ENCODE peak calls at places on chromosomes 16 and 17, in five cellular contexts. Q is Ammon's horn; I is stimulated activated CD4-positive, alpha-beta T cell treated with anti-CD3 and anti-CD28 coated beads, Interleukin-1b, Interleukin-23, amount 100 ng/mL, for 24 hours; V is T-helper 17 cell; F is naive thymus-derived CD8-positive, alpha-beta T cell. D is an unnamed sample.

GRCh38 chr17:9763643-9764042 is 27.7 kb downstream of the DHRS7C start:
- DNase-seq in F (no peak), V (no peak), Q (no peak), I (no peak), D (no peak)

GRCh38 chr17:12637015-12637414 is 28.7 kb upstream of the MYOCD start:
- DNase-seq in Q (no peak), I (no peak), V (no peak), F (no peak), D (no peak)

GRCh38 chr17:49028271-49028670 is 31.1 kb downstream of the IGF2BP1 start:
- DNase-seq in I (no peak), Q (no peak), F (no peak), V (no peak), D (no peak)

GRCh38 chr17:65103896-65104295 is 33.3 kb upstream of the RGS9 start:
- DNase-seq in I (no peak), Q (no peak), V (no peak), F (no peak), D (no peak)

GRCh38 chr16:66924527-66925321 is 611 bp downstream of the RRAD start:
- DNase-seq in I (peak; percentile 28), V (peak; percentile 26), F (no peak), Q (no peak), D (no peak)

GRCh38 chr17:78725448-78726021 is 56.5 kb downstream of the CYTH1 start:
- DNase-seq in I (no peak), Q (no peak), F (no peak), V (no peak), D (no peak)

GRCh38 chr16:79163666-79164377 is 436.7 kb downstream of the MAF start:
- DNase-seq in F (no peak), V (no peak), Q (peak; percentile 47), I (no peak), D (no peak)

GRCh38 chr17:80119271-80119791 is 17.9 kb downstream of the GAA start:
- DNase-seq in V (no peak), F (no peak), Q (no peak), I (no peak), D (no peak)

GRCh38 chr17:15348030-15348429 is 6.6 kb upstream of the TEKT3 start:
- DNase-seq in V (no peak), F (no peak), Q (no peak), I (no peak), D (no peak)

GRCh38 chr17:81094744-81095607 is 60.0 kb downstream of the BAIAP2 start:
- DNase-seq in F (peak; percentile 92), V (peak; percentile 85), Q (peak; percentile 91), I (peak; percentile 76), D (peak; percentile 86)

GRCh38 chr16:48435906-48436305 is 50.7 kb upstream of the SIAH1 start:
- DNase-seq in F (no peak), V (no peak), I (no peak), Q (no peak), D (no peak)

GRCh38 chr17:30375661-30376060 is 3.1 kb upstream of the CPD start:
- DNase-seq in I (no peak), F (no peak), V (no peak), Q (no peak), D (no peak)

GRCh38 chr16:50453446-50453845 is 84.7 kb upstream of the BRD7 start:
- DNase-seq in V (no peak), I (no peak), F (no peak), Q (no peak), D (no peak)

GRCh38 chr16:88784856-88785105 is 239 bp downstream of the PIEZO1 start:
- DNase-seq in Q (no peak), I (no peak), F (no peak), V (no peak), D (no peak)

GRCh38 chr16:6528217-6528616 is 804.4 kb upstream of the RBFOX1 start:
- DNase-seq in F (no peak), Q (no peak), V (no peak), I (no peak), D (no peak)

GRCh38 chr17:74453665-74454196 is 12.7 kb upstream of the CD300A start:
- DNase-seq in F (peak; percentile 84), V (peak; percentile 57), Q (no peak), I (peak; percentile 67), D (no peak)

GRCh38 chr16:29007865-29008593 is 23.2 kb downstream of the LAT start:
- DNase-seq in V (peak; percentile 38), I (peak; percentile 68), Q (peak; percentile 68), F (peak; percentile 88), D (peak; percentile 57)

GRCh38 chr16:85590506-85590832 is 22.7 kb upstream of the GSE1 start:
- DNase-seq in V (no peak), F (no peak), I (no peak), Q (no peak), D (no peak)

GRCh38 chr16:12801511-12802042 is 2.1 kb downstream of the CPPED1 start:
- DNase-seq in F (no peak), Q (peak; percentile 47), I (no peak), V (no peak), D (no peak)

GRCh38 chr16:24853830-24854229 is 8.1 kb downstream of the SLC5A11 start:
- DNase-seq in Q (peak; percentile 94), F (no peak), V (no peak), I (no peak), D (no peak)

GRCh38 chr16:55815320-55815719 is 17.6 kb downstream of the CES1 start:
- DNase-seq in V (no peak), I (no peak), Q (no peak), F (no peak), D (no peak)

GRCh38 chr16:65782537-65783290 is 583.8 kb upstream of the CDH5 start:
- DNase-seq in Q (peak; percentile 24), F (no peak), I (no peak), V (no peak), D (no peak)

GRCh38 chr17:45846223-45846622 is 1.5 kb downstream of the SPPL2C start:
- DNase-seq in Q (no peak), V (no peak), F (peak; percentile 53), I (no peak), D (no peak)

GRCh38 chr17:78038748-78039288 is 80.3 kb downstream of the TNRC6C start:
- DNase-seq in V (no peak), Q (no peak), I (no peak), F (no peak), D (no peak)

GRCh38 chr16:51880776-51881175 is 666.2 kb downstream of the TOX3 start:
- DNase-seq in F (no peak), V (no peak), I (no peak), Q (no peak), D (no peak)

GRCh38 chr17:48013876-48014602 is 23.6 kb downstream of the COPZ2 start:
- DNase-seq in I (no peak), V (no peak), Q (no peak), F (no peak), D (no peak)

GRCh38 chr17:42603318-42603717 is 5.9 kb downstream of the RETREG3 start:
- DNase-seq in V (no peak), Q (no peak), F (no peak), I (no peak), D (no peak)

GRCh38 chr17:64403881-64404460 is 13.3 kb upstream of the PECAM1 start:
- DNase-seq in F (no peak), I (no peak), Q (no peak), V (no peak), D (no peak)

GRCh38 chr17:37842401-37842800 is 81.8 kb upstream of the TBC1D3K start:
- DNase-seq in V (no peak), F (no peak), I (no peak), Q (no peak), D (no peak)

GRCh38 chr17:69208640-69209039 is 20.0 kb downstream of the ABCA10 start:
- DNase-seq in V (no peak), F (no peak), Q (no peak), I (no peak), D (no peak)

GRCh38 chr17:40915199-40915661 is 22.2 kb downstream of the KRT23 start:
- DNase-seq in V (no peak), Q (no peak), F (no peak), I (no peak), D (no peak)

D was measured in T-helper 22 cell.